ENCODE peak calls at places on chromosomes 4 and X, in four cellular contexts. One of them, this sample, is unnamed.
A peak's percentile ranks its signal among the peaks of the same experiment; 100 is the strongest.

GRCh38 chr4:168900080-168900479 is 110.0 kb downstream of the CBR4 start:
- DNase-seq in neural crest cell: no peak
- DNase-seq in T-helper 2 cell treated with Interferon-gamma antibody and Interleukin-4, amounts not matched to agents 5 μg/mL and 100 μg/mL, for 36 hours: no peak
- DNase-seq in NCI-H1436: no peak
- DNase-seq in this sample: no peak

GRCh38 chr4:75028196-75028854 is 95.4 kb downstream of the PARM1 start:
- DNase-seq in neural crest cell: no peak
- DNase-seq in T-helper 2 cell treated with Interferon-gamma antibody and Interleukin-4, amounts not matched to agents 5 μg/mL and 100 μg/mL, for 36 hours: no peak
- DNase-seq in NCI-H1436: no peak
- DNase-seq in this sample: no peak

GRCh38 chr4:133943081-133943480 is 258.5 kb downstream of the PABPC4L start:
- DNase-seq in neural crest cell: no peak
- DNase-seq in T-helper 2 cell treated with Interferon-gamma antibody and Interleukin-4, amounts not matched to agents 5 μg/mL and 100 μg/mL, for 36 hours: no peak
- DNase-seq in NCI-H1436: no peak
- DNase-seq in this sample: peak; percentile 6

GRCh38 chrX:105219454-105220401 is 766 bp downstream of the TEX13A start:
- DNase-seq in neural crest cell: no peak
- DNase-seq in T-helper 2 cell treated with Interferon-gamma antibody and Interleukin-4, amounts not matched to agents 5 μg/mL and 100 μg/mL, for 36 hours: no peak
- DNase-seq in NCI-H1436: no peak
- DNase-seq in this sample: no peak

GRCh38 chr4:1819284-1819683 is 26.2 kb downstream of the FGFR3 start:
- DNase-seq in neural crest cell: no peak
- DNase-seq in T-helper 2 cell treated with Interferon-gamma antibody and Interleukin-4, amounts not matched to agents 5 μg/mL and 100 μg/mL, for 36 hours: no peak
- DNase-seq in NCI-H1436: no peak
- DNase-seq in this sample: no peak

GRCh38 chrX:39196192-39197102 is 395.2 kb downstream of the MID1IP1 start:
- DNase-seq in neural crest cell: no peak
- DNase-seq in T-helper 2 cell treated with Interferon-gamma antibody and Interleukin-4, amounts not matched to agents 5 μg/mL and 100 μg/mL, for 36 hours: peak; percentile 71
- DNase-seq in NCI-H1436: peak; percentile 80
- DNase-seq in this sample: no peak

GRCh38 chr4:20490734-20491133 is 209.5 kb upstream of the PACRGL start:
- DNase-seq in neural crest cell: no peak
- DNase-seq in T-helper 2 cell treated with Interferon-gamma antibody and Interleukin-4, amounts not matched to agents 5 μg/mL and 100 μg/mL, for 36 hours: no peak
- DNase-seq in NCI-H1436: no peak
- DNase-seq in this sample: no peak

GRCh38 chrX:34147345-34147744 is 15.2 kb upstream of the FAM47A start:
- DNase-seq in neural crest cell: no peak
- DNase-seq in T-helper 2 cell treated with Interferon-gamma antibody and Interleukin-4, amounts not matched to agents 5 μg/mL and 100 μg/mL, for 36 hours: no peak
- DNase-seq in NCI-H1436: no peak
- DNase-seq in this sample: no peak

GRCh38 chr4:151799417-151800030 is 38.7 kb upstream of the GATB start:
- DNase-seq in neural crest cell: no peak
- DNase-seq in T-helper 2 cell treated with Interferon-gamma antibody and Interleukin-4, amounts not matched to agents 5 μg/mL and 100 μg/mL, for 36 hours: no peak
- DNase-seq in NCI-H1436: no peak
- DNase-seq in this sample: no peak

GRCh38 chr4:131430302-131430701 is 1718.8 kb upstream of the PCDH10 start:
- DNase-seq in neural crest cell: no peak
- DNase-seq in T-helper 2 cell treated with Interferon-gamma antibody and Interleukin-4, amounts not matched to agents 5 μg/mL and 100 μg/mL, for 36 hours: no peak
- DNase-seq in NCI-H1436: no peak
- DNase-seq in this sample: no peak

GRCh38 chr4:158004101-158004500 is 168.7 kb downstream of the GASK1B start:
- DNase-seq in neural crest cell: no peak
- DNase-seq in T-helper 2 cell treated with Interferon-gamma antibody and Interleukin-4, amounts not matched to agents 5 μg/mL and 100 μg/mL, for 36 hours: no peak
- DNase-seq in NCI-H1436: no peak
- DNase-seq in this sample: no peak

GRCh38 chr4:151753056-151753455 is 7.8 kb downstream of the GATB start:
- DNase-seq in neural crest cell: no peak
- DNase-seq in T-helper 2 cell treated with Interferon-gamma antibody and Interleukin-4, amounts not matched to agents 5 μg/mL and 100 μg/mL, for 36 hours: peak; percentile 37
- DNase-seq in NCI-H1436: no peak
- DNase-seq in this sample: no peak

GRCh38 chr4:140037353-140038030 is 116.5 kb downstream of the MAML3 start:
- DNase-seq in neural crest cell: no peak
- DNase-seq in T-helper 2 cell treated with Interferon-gamma antibody and Interleukin-4, amounts not matched to agents 5 μg/mL and 100 μg/mL, for 36 hours: no peak
- DNase-seq in NCI-H1436: no peak
- DNase-seq in this sample: no peak

GRCh38 chr4:144989306-144989705 is 108.7 kb downstream of the ANAPC10 start:
- DNase-seq in neural crest cell: no peak
- DNase-seq in T-helper 2 cell treated with Interferon-gamma antibody and Interleukin-4, amounts not matched to agents 5 μg/mL and 100 μg/mL, for 36 hours: no peak
- DNase-seq in NCI-H1436: no peak
- DNase-seq in this sample: no peak

GRCh38 chr4:81723927-81724587 is 252.3 kb upstream of the RASGEF1B start:
- DNase-seq in neural crest cell: no peak
- DNase-seq in T-helper 2 cell treated with Interferon-gamma antibody and Interleukin-4, amounts not matched to agents 5 μg/mL and 100 μg/mL, for 36 hours: no peak
- DNase-seq in NCI-H1436: no peak
- DNase-seq in this sample: no peak

GRCh38 chrX:153519569-153520285 is 2.3 kb downstream of the ATP2B3 start:
- DNase-seq in neural crest cell: no peak
- DNase-seq in T-helper 2 cell treated with Interferon-gamma antibody and Interleukin-4, amounts not matched to agents 5 μg/mL and 100 μg/mL, for 36 hours: no peak
- DNase-seq in NCI-H1436: no peak
- DNase-seq in this sample: no peak

GRCh38 chr4:55033296-55033695 is 92.1 kb downstream of the KDR start:
- DNase-seq in neural crest cell: no peak
- DNase-seq in T-helper 2 cell treated with Interferon-gamma antibody and Interleukin-4, amounts not matched to agents 5 μg/mL and 100 μg/mL, for 36 hours: no peak
- DNase-seq in NCI-H1436: no peak
- DNase-seq in this sample: no peak

GRCh38 chrX:102917801-102918200 is 19.3 kb upstream of the RAB40AL start:
- DNase-seq in neural crest cell: no peak
- DNase-seq in T-helper 2 cell treated with Interferon-gamma antibody and Interleukin-4, amounts not matched to agents 5 μg/mL and 100 μg/mL, for 36 hours: no peak
- DNase-seq in NCI-H1436: no peak
- DNase-seq in this sample: no peak

GRCh38 chrX:17535229-17535628 is 160.2 kb downstream of the NHS start:
- DNase-seq in neural crest cell: peak; percentile 28
- DNase-seq in T-helper 2 cell treated with Interferon-gamma antibody and Interleukin-4, amounts not matched to agents 5 μg/mL and 100 μg/mL, for 36 hours: peak; percentile 4
- DNase-seq in NCI-H1436: no peak
- DNase-seq in this sample: no peak

GRCh38 chrX:108312011-108312410 is 126.2 kb downstream of the COL4A6 start:
- DNase-seq in neural crest cell: no peak
- DNase-seq in T-helper 2 cell treated with Interferon-gamma antibody and Interleukin-4, amounts not matched to agents 5 μg/mL and 100 μg/mL, for 36 hours: no peak
- DNase-seq in NCI-H1436: no peak
- DNase-seq in this sample: no peak

GRCh38 chrX:33434256-33435092 is 223.1 kb upstream of the DMD start:
- DNase-seq in neural crest cell: peak; percentile 85
- DNase-seq in T-helper 2 cell treated with Interferon-gamma antibody and Interleukin-4, amounts not matched to agents 5 μg/mL and 100 μg/mL, for 36 hours: peak; percentile 3
- DNase-seq in NCI-H1436: peak; percentile 13
- DNase-seq in this sample: peak; percentile 69

GRCh38 chr4:73668806-73669205 is 48.6 kb upstream of the RASSF6 start:
- DNase-seq in neural crest cell: no peak
- DNase-seq in T-helper 2 cell treated with Interferon-gamma antibody and Interleukin-4, amounts not matched to agents 5 μg/mL and 100 μg/mL, for 36 hours: no peak
- DNase-seq in NCI-H1436: no peak
- DNase-seq in this sample: no peak

GRCh38 chrX:101429934-101430333 is 21.9 kb downstream of the HNRNPH2 start:
- DNase-seq in neural crest cell: no peak
- DNase-seq in T-helper 2 cell treated with Interferon-gamma antibody and Interleukin-4, amounts not matched to agents 5 μg/mL and 100 μg/mL, for 36 hours: no peak
- DNase-seq in NCI-H1436: no peak
- DNase-seq in this sample: no peak

GRCh38 chr4:15348236-15348635 is 79.6 kb upstream of the C1QTNF7 start:
- DNase-seq in neural crest cell: no peak
- DNase-seq in T-helper 2 cell treated with Interferon-gamma antibody and Interleukin-4, amounts not matched to agents 5 μg/mL and 100 μg/mL, for 36 hours: no peak
- DNase-seq in NCI-H1436: no peak
- DNase-seq in this sample: no peak

GRCh38 chrX:119266364-119266995 is 30.4 kb downstream of the PGRMC1 start:
- DNase-seq in neural crest cell: peak; percentile 15
- DNase-seq in T-helper 2 cell treated with Interferon-gamma antibody and Interleukin-4, amounts not matched to agents 5 μg/mL and 100 μg/mL, for 36 hours: no peak
- DNase-seq in NCI-H1436: no peak
- DNase-seq in this sample: no peak

GRCh38 chr4:20251796-20252655 is at the start of gene SLIT2:
- DNase-seq in neural crest cell: peak; percentile 78
- DNase-seq in T-helper 2 cell treated with Interferon-gamma antibody and Interleukin-4, amounts not matched to agents 5 μg/mL and 100 μg/mL, for 36 hours: peak; percentile 26
- DNase-seq in NCI-H1436: peak; percentile 40
- DNase-seq in this sample: peak; percentile 69

GRCh38 chrX:21770631-21771321 is 12.9 kb upstream of the SMPX start:
- DNase-seq in neural crest cell: no peak
- DNase-seq in T-helper 2 cell treated with Interferon-gamma antibody and Interleukin-4, amounts not matched to agents 5 μg/mL and 100 μg/mL, for 36 hours: no peak
- DNase-seq in NCI-H1436: no peak
- DNase-seq in this sample: no peak

GRCh38 chr4:24434193-24434728 is 150.1 kb downstream of the DHX15 start:
- DNase-seq in neural crest cell: no peak
- DNase-seq in T-helper 2 cell treated with Interferon-gamma antibody and Interleukin-4, amounts not matched to agents 5 μg/mL and 100 μg/mL, for 36 hours: no peak
- DNase-seq in NCI-H1436: no peak
- DNase-seq in this sample: no peak

GRCh38 chrX:13662537-13662841 is 9.5 kb downstream of the TCEANC start:
- DNase-seq in neural crest cell: no peak
- DNase-seq in T-helper 2 cell treated with Interferon-gamma antibody and Interleukin-4, amounts not matched to agents 5 μg/mL and 100 μg/mL, for 36 hours: no peak
- DNase-seq in NCI-H1436: no peak
- DNase-seq in this sample: no peak

GRCh38 chrX:150200820-150201287 is 162.3 kb upstream of the MAMLD1 start:
- DNase-seq in neural crest cell: no peak
- DNase-seq in T-helper 2 cell treated with Interferon-gamma antibody and Interleukin-4, amounts not matched to agents 5 μg/mL and 100 μg/mL, for 36 hours: peak; percentile 76
- DNase-seq in NCI-H1436: no peak
- DNase-seq in this sample: no peak

GRCh38 chrX:9842541-9842940 is 56.3 kb downstream of the SHROOM2 start:
- DNase-seq in neural crest cell: no peak
- DNase-seq in T-helper 2 cell treated with Interferon-gamma antibody and Interleukin-4, amounts not matched to agents 5 μg/mL and 100 μg/mL, for 36 hours: no peak
- DNase-seq in NCI-H1436: no peak
- DNase-seq in this sample: peak; percentile 63